ENCODE peak calls at places on chromosomes 3 and 15, in six cellular contexts. Y, Q, M, A, D and N are unnamed samples.

GRCh38 chr3:194587438-194587931 is 45.7 kb downstream of the TMEM44 start:
- DNase-seq in Y (no peak), Q (no peak), M (no peak), A (peak; percentile 70), D (no peak), N (no peak)

GRCh38 chr3:12042638-12043037 is 38.5 kb downstream of the SYN2 start:
- DNase-seq in Y (no peak), Q (no peak), M (no peak), A (no peak), D (no peak), N (no peak)

GRCh38 chr3:40445062-40445461 is 12.1 kb upstream of the RPL14 start:
- DNase-seq in Y (no peak), Q (no peak), M (no peak), A (no peak), D (no peak), N (no peak)

GRCh38 chr15:98413973-98414546 is 234.3 kb upstream of the IGF1R start:
- DNase-seq in Y (no peak), Q (no peak), M (no peak), A (peak; percentile 37), D (no peak), N (no peak)

GRCh38 chr3:15051531-15051930 is 13.6 kb downstream of the MRPS25 start:
- DNase-seq in Y (peak; percentile 70), Q (peak; percentile 46), M (peak; percentile 72), A (no peak), D (no peak), N (peak; percentile 75)

GRCh38 chr3:167032267-167032876 is 347.7 kb downstream of the ZBBX start:
- DNase-seq in Y (no peak), Q (no peak), M (no peak), A (no peak), D (peak; percentile 41), N (peak; percentile 14)

GRCh38 chr3:188553569-188553968 is 399.6 kb downstream of the LPP start:
- DNase-seq in Y (no peak), Q (no peak), M (no peak), A (no peak), D (no peak), N (no peak)

GRCh38 chr15:22979699-22980188 is 424 bp downstream of the CYFIP1 start:
- DNase-seq in Y (peak; percentile 60), Q (no peak), M (peak; percentile 55), A (peak; percentile 41), D (no peak), N (peak; percentile 62)

GRCh38 chr15:30924353-30924752 is 20.6 kb downstream of the FAN1 start:
- DNase-seq in Y (no peak), Q (no peak), M (no peak), A (no peak), D (peak; percentile 29), N (no peak)

GRCh38 chr3:69051796-69052566 is at the start of gene TMF1:
- DNase-seq in Y (peak; percentile 92), Q (peak; percentile 96), M (peak; percentile 94), A (peak; percentile 98), D (peak; percentile 99), N (peak; percentile 90)

GRCh38 chr15:70199124-70199482 is 101.4 kb upstream of the TLE3 start:
- DNase-seq in Y (no peak), Q (no peak), M (no peak), A (no peak), D (no peak), N (no peak)

GRCh38 chr3:193559100-193559499 is 4.4 kb upstream of the ATP13A4 start:
- DNase-seq in Y (no peak), Q (no peak), M (no peak), A (no peak), D (no peak), N (no peak)

GRCh38 chr3:9951962-9952805 is at the start of gene PRRT3:
- DNase-seq in Y (peak; percentile 86), Q (peak; percentile 42), M (peak; percentile 83), A (no peak), D (no peak), N (peak; percentile 86)

GRCh38 chr3:173825731-173826130 is 428.2 kb downstream of the NLGN1 start:
- DNase-seq in Y (no peak), Q (no peak), M (no peak), A (no peak), D (no peak), N (no peak)

GRCh38 chr3:100151024-100151707 is 36.9 kb upstream of the FILIP1L start:
- DNase-seq in Y (no peak), Q (no peak), M (no peak), A (peak; percentile 17), D (no peak), N (no peak)

GRCh38 chr3:189123595-189124387 is 48.0 kb upstream of the TPRG1 start:
- DNase-seq in Y (no peak), Q (no peak), M (no peak), A (peak; percentile 43), D (no peak), N (no peak)

GRCh38 chr3:127366383-127366782 is 78.5 kb upstream of the PRR20G start:
- DNase-seq in Y (no peak), Q (no peak), M (no peak), A (no peak), D (no peak), N (no peak)

GRCh38 chr3:146546366-146546965 is 2.1 kb upstream of the PLSCR1 start:
- DNase-seq in Y (no peak), Q (no peak), M (no peak), A (no peak), D (no peak), N (no peak)

GRCh38 chr3:172438181-172438580 is 10.1 kb downstream of the GHSR start:
- DNase-seq in Y (no peak), Q (no peak), M (no peak), A (no peak), D (no peak), N (no peak)

GRCh38 chr3:48784426-48785120 is 63.1 kb downstream of the PRKAR2A start:
- DNase-seq in Y (no peak), Q (no peak), M (no peak), A (no peak), D (peak; percentile 59), N (no peak)

GRCh38 chr3:39267631-39268553 is 11.9 kb downstream of the CX3CR1 start:
- DNase-seq in Y (peak; percentile 54), Q (no peak), M (no peak), A (no peak), D (no peak), N (no peak)

GRCh38 chr15:60620707-60621106 is 141.8 kb upstream of the ICE2 start:
- DNase-seq in Y (no peak), Q (no peak), M (no peak), A (no peak), D (no peak), N (no peak)

GRCh38 chr3:110686691-110687090 is 384.9 kb upstream of the NECTIN3 start:
- DNase-seq in Y (no peak), Q (no peak), M (no peak), A (no peak), D (no peak), N (no peak)

GRCh38 chr15:57231559-57231958 is 144.7 kb upstream of the CGNL1 start:
- DNase-seq in Y (no peak), Q (no peak), M (no peak), A (no peak), D (no peak), N (no peak)

GRCh38 chr15:81754078-81754477 is 291.7 kb downstream of the MEX3B start:
- DNase-seq in Y (no peak), Q (no peak), M (no peak), A (no peak), D (no peak), N (no peak)

GRCh38 chr3:142210144-142210543 is 15.2 kb downstream of the GK5 start:
- DNase-seq in Y (no peak), Q (no peak), M (no peak), A (no peak), D (no peak), N (no peak)

GRCh38 chr3:113272369-113272748 is 61.0 kb downstream of the BOC start:
- DNase-seq in Y (no peak), Q (no peak), M (no peak), A (no peak), D (no peak), N (no peak)

GRCh38 chr3:46629571-46630517 is 17.5 kb downstream of the FAM240A start:
- DNase-seq in Y (peak; percentile 89), Q (peak; percentile 69), M (peak; percentile 86), A (peak; percentile 86), D (peak; percentile 30), N (peak; percentile 82)
- TF ChIP-seq CTCF in Y (peak; percentile 99), Q (peak; percentile 91), M (peak; percentile 97), A (peak; percentile 92), D (peak; percentile 99), N (peak; percentile 100)

GRCh38 chr3:97889814-97890213 is 68.0 kb downstream of the CRYBG3 start:
- DNase-seq in Y (no peak), Q (no peak), M (no peak), A (no peak), D (no peak), N (no peak)
- TF ChIP-seq CTCF in Y (no peak), Q (no peak), M (no peak), A (no peak), D (no peak), N (no peak)

DNA sequence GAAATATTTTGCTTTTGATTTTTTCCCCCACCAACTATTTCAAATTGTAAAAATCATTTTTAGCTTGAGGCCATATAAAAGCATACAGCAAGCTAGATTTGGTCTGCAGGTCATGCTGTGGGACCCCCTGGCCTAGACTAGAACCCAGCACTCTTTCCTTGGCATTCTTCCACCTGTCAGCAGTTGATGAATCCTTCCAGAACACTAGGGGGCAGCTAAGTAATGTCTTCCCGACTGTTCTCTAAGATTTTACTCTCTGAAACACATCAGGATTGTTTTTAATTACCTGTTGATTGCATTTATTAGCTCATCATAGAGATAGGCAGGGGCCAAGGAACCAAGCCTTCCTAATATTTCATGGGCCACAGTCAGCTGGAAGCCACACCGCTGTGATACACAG is 174.5 kb downstream of the CACNA1D start:
- DNase-seq in Y (no peak), Q (no peak), M (no peak), A (no peak), D (no peak), N (peak; percentile 19)
- TF ChIP-seq CTCF in Y (peak; percentile 7), Q (peak; percentile 39), M (peak; percentile 34), A (no peak), D (peak; percentile 28), N (peak; percentile 31)

GRCh38 chr3:33145221-33145900 is 31.5 kb downstream of the CRTAP start:
- DNase-seq in Y (no peak), Q (no peak), M (no peak), A (no peak), D (no peak), N (no peak)

GRCh38 chr3:33145901-33146580 is 32.2 kb downstream of the CRTAP start:
- DNase-seq in Y (no peak), Q (no peak), M (no peak), A (no peak), D (no peak), N (no peak)

GRCh38 chr3:33146791-33147445 is 33.1 kb downstream of the CRTAP start:
- DNase-seq in Y (no peak), Q (no peak), M (no peak), A (no peak), D (no peak), N (no peak)

GRCh38 chr3:33141006-33141405 is 27.2 kb downstream of the CRTAP start:
- DNase-seq in Y (no peak), Q (no peak), M (no peak), A (no peak), D (no peak), N (no peak)

DNA sequence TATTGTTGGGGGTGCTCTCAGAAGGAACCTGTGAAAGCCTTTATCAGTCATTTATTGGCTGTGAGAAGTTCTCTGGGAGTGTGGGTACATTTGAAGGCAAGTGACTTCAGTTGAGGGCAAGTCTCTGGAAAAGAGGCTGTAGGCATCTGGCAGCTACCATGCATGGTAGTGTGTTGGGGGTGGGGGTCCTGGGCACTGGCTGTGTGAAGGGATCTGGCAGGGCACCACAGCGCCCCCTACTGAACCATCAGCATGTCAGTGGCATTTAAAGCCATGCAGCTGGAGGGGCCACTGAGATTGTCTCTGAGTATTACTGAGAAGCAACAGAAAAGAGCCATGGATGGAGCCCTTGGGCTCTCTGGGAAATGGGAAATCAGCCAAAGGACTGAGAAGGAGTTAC is 30.6 kb downstream of the CRTAP start:
- DNase-seq in Y (peak; percentile 52), Q (no peak), M (peak; percentile 43), A (no peak), D (no peak), N (peak; percentile 32)
- TF ChIP-seq CTCF in Y (peak; percentile 48), Q (peak; percentile 33), M (peak; percentile 49), A (no peak), D (peak; percentile 11), N (peak; percentile 32)